ENCODE peak calls at places on chromosomes 5 and 9, in four cellular contexts. Z is GM12891, D is heart left ventricle, V is breast epithelium. B is an unnamed sample.

GRCh38 chr9:106653111-106653697 is 209.8 kb upstream of the ZNF462 start:
- DNase-seq in D (no peak), Z (no peak), V (no peak), B (no peak)

GRCh38 chr5:132901730-132902129 is 28.3 kb downstream of the LEAP2 start:
- DNase-seq in Z (no peak), D (no peak), V (no peak), B (no peak)

GRCh38 chr5:58317009-58317408 is 142.9 kb downstream of the PLK2 start:
- DNase-seq in D (no peak), V (no peak), Z (no peak), B (no peak)

GRCh38 chr5:141841781-141842180 is 36.4 kb downstream of the PCDH1 start:
- DNase-seq in Z (no peak), D (no peak), V (peak; percentile 75), B (no peak)

GRCh38 chr5:148140846-148141245 is 27.5 kb upstream of the SPINK14 start:
- DNase-seq in D (no peak), V (no peak), Z (no peak), B (no peak)

GRCh38 chr5:100890514-100891008 is 12.5 kb downstream of the ST8SIA4 start:
- DNase-seq in Z (no peak), V (no peak), D (no peak), B (no peak)

GRCh38 chr9:91302831-91303230 is 58.9 kb downstream of the AUH start:
- DNase-seq in D (no peak), Z (no peak), V (no peak), B (no peak)

GRCh38 chr5:108867661-108868060 is 120.0 kb downstream of the FER start:
- DNase-seq in Z (no peak), V (no peak), D (no peak), B (no peak)

GRCh38 chr5:175867587-175868347 is 3.6 kb upstream of the CPLX2 start:
- DNase-seq in Z (no peak), V (no peak), D (no peak), B (no peak)

GRCh38 chr5:177306674-177307543 is 3.3 kb downstream of the PRELID1 start:
- DNase-seq in V (no peak), D (peak; percentile 36), Z (no peak), B (no peak)
- TF ChIP-seq POLR2A in V (no peak), D (no peak), Z (no peak), B (no peak)

DNA sequence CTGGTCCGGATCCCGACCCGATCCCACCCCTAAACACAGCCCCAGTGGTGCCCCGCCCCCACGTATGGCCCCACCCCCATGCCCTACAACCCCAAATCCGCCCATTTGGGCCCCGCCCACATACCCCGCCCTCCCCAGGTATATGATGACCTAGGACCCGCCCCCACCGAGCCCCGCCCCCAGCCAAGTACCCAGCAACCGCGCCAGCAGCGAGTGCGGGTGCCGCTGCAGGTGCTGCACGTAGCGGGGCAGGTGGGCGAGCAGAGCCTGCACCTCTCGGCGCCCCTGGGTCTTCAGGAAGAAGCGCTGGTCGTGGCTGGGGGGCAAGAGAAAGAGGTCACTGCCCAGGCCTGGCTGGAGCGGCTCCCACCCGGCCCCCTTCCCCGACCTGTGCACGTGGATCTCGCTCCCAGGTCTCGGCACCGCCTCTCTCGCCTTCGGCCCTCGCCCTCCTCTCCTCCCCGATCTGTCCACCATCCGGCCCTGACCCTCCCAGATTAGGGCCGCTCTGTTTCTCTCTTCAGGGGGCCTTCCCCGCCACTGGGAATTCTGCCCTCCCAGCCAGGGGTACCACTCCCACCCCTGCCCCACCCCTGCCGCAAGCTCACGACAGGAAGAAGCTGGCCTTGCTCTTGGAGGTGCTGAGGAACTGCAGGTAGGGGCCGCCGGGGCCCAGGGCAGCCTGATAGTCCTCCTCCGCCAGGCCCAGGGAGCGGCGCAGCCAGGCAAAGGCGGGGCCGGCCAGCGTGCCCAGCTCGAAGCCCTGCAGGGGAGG is 2.9 kb downstream of the PIP5KL1 start:
- DNase-seq in V (peak; percentile 75), D (no peak), Z (no peak), B (no peak)
- TF ChIP-seq POLR2A in V (no peak), D (no peak), Z (no peak), B (no peak)

GRCh38 chr5:150778517-150779396 is at the start of gene SMIM3:
- DNase-seq in D (peak; percentile 92), Z (no peak), V (peak; percentile 81), B (no peak)
- TF ChIP-seq POLR2A in D (peak; percentile 69), Z (no peak), V (peak; percentile 52), B (peak; percentile 56)

DNA sequence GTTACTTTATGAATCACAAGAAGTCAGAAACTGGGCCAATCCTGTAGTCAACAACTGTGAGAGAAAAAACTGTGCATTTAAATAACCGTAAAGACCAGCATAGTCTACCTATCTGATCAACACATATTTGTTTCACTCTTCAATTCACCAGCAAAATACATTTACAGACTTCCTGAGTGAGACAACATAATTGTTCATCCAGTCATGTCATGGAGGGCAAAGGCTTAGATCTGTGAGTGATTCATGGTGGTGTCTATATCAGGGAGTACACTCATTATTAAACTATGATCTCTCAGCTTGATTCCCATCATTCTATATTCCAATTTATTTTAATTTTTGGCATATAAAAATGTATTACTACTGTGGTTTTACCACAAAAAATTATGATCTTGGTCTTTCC is 694.6 kb downstream of the DNAH5 start:
- DNase-seq in Z (no peak), V (no peak), D (no peak), B (no peak)
- TF ChIP-seq POLR2A in Z (no peak), V (no peak), D (no peak), B (no peak)

GRCh38 chr5:36690041-36690941 is 83.9 kb downstream of the SLC1A3 start:
- DNase-seq in V (peak; percentile 83), D (peak; percentile 84), Z (peak; percentile 74), B (no peak)
- TF ChIP-seq POLR2A in V (no peak), D (peak; percentile 21), Z (no peak), B (no peak)

DNA sequence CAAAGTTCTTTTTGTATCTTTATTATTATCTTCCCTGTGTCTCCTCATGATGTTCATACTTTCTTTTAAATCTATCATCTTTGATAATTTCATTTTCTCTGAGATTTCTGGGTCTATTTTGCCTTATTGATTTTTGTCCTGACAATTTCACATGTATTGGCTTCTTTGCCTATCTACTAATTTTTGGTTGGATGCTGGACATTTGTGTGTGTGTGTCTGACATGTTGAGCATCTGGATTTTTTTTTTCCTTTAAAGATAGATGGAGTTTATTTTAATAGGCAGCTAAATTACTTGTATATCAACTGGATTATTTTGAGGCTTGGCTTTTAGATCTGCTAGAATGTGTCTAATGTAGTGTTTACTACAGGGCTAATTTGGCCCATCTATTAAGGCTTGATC is 178.0 kb upstream of the MOCS2 start:
- DNase-seq in V (no peak), D (no peak), Z (no peak), B (no peak)
- TF ChIP-seq POLR2A in V (no peak), D (no peak), Z (no peak), B (no peak)

DNA sequence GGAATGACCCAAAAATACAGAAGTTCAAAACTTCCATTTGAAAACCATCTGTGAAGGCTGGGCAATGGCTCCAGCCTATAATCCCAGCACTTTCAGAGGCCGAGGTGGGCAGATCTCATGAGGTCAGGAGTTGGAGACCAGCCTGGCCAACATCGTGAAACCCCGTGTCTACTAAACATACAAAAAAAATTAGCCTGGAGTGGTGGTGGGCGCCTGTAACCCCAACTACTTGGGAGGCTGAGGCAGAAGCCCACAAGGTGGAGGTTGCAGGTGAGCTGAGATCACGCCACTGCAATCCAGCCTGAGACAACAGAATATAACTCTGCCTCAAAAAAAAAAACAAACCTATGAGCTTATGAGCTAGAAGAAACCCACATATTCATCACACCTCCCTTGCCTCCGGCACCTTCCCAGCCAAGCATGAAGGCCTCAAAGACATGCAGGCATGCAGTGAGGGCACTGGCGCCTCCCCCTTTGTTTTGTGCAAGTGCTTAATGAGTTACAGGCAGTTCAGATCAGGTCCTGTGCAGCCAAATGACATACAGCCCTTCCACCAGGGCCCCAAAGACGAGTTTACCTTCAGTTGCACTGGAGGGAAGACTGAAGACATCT is 9.9 kb downstream of the HNRNPH1 start:
- DNase-seq in Z (no peak), D (no peak), V (no peak), B (no peak)
- TF ChIP-seq POLR2A in Z (peak; percentile 72), D (no peak), V (no peak), B (no peak)

GRCh38 chr5:150624334-150625163 is 15.9 kb upstream of the SYNPO start:
- DNase-seq in D (no peak), V (no peak), Z (peak; percentile 76), B (no peak)
- TF ChIP-seq POLR2A in D (no peak), V (no peak), Z (no peak), B (no peak)

GRCh38 chr5:72106922-72107873 is at the start of gene MAP1B:
- DNase-seq in V (no peak), Z (peak; percentile 25), D (peak; percentile 69), B (no peak)
- TF ChIP-seq POLR2A in V (no peak), Z (no peak), D (peak; percentile 58), B (no peak)

B was measured in vagina.